ENCODE peak calls at places on chromosomes 2 and 18, in six cellular contexts. S is epithelial cell of esophagus, Y is ovary, P is A549, T is astrocyte, W is right lobe of liver. M is an unnamed sample.

GRCh38 chr2:204483497-204484164 is 61.6 kb upstream of the PARD3B start:
- DNase-seq in S (peak), Y (no peak), P (no peak), T (no peak), W (peak), M (no peak)

GRCh38 chr2:225456619-225457260 is 57.2 kb downstream of the NYAP2 start:
- DNase-seq in S (no peak), Y (no peak), P (no peak), T (no peak), W (no peak), M (no peak)

GRCh38 chr2:143572421-143572820 is 443.2 kb downstream of the ARHGAP15 start:
- DNase-seq in S (peak), Y (no peak), P (no peak), T (no peak), W (no peak), M (no peak)

GRCh38 chr18:26267350-26267749 is 41.1 kb downstream of the TAF4B start:
- DNase-seq in S (no peak), Y (no peak), P (no peak), T (no peak), W (no peak), M (no peak)

GRCh38 chr2:198928026-198928425 is 529.7 kb downstream of the SATB2 start:
- DNase-seq in S (no peak), Y (no peak), P (no peak), T (no peak), W (no peak), M (no peak)

GRCh38 chr2:238137885-238138284 is 583 bp upstream of the KLHL30 start:
- DNase-seq in S (no peak), Y (no peak), P (no peak), T (no peak), W (no peak), M (no peak)

GRCh38 chr2:114929225-114929624 is 486.8 kb downstream of the DPP10 start:
- DNase-seq in S (no peak), Y (no peak), P (no peak), T (no peak), W (no peak), M (no peak)

GRCh38 chr2:225009768-225010167 is 32.5 kb downstream of the DOCK10 start:
- DNase-seq in S (peak), Y (no peak), P (peak), T (peak), W (no peak), M (no peak)

GRCh38 chr2:190607014-190607597 is 41.8 kb upstream of the NAB1 start:
- DNase-seq in S (peak), Y (no peak), P (peak), T (peak), W (no peak), M (no peak)

GRCh38 chr2:832635-833034 is 118.0 kb upstream of the SNTG2 start:
- DNase-seq in S (no peak), Y (no peak), P (no peak), T (no peak), W (no peak), M (no peak)

GRCh38 chr2:204205548-204205947 is 269.0 kb downstream of the ICOS start:
- DNase-seq in S (no peak), Y (no peak), P (no peak), T (no peak), W (no peak), M (no peak)

GRCh38 chr2:142742301-142743214 is 134.9 kb upstream of the KYNU start:
- DNase-seq in S (peak), Y (no peak), P (peak), T (peak), W (no peak), M (no peak)

GRCh38 chr18:12686100-12686499 is 16.4 kb downstream of the CEP76 start:
- DNase-seq in S (peak), Y (no peak), P (peak), T (no peak), W (no peak), M (no peak)

GRCh38 chr2:100731535-100731981 is 88.4 kb upstream of the NPAS2 start:
- DNase-seq in S (peak), Y (no peak), P (peak), T (peak), W (no peak), M (no peak)

GRCh38 chr2:182652326-182652725 is 63.7 kb upstream of the DNAJC10 start:
- DNase-seq in S (peak), Y (no peak), P (no peak), T (no peak), W (no peak), M (no peak)

GRCh38 chr2:143030127-143030526 is 99.1 kb upstream of the ARHGAP15 start:
- DNase-seq in S (no peak), Y (no peak), P (no peak), T (no peak), W (no peak), M (no peak)

GRCh38 chr2:199851886-199852285 is 894 bp upstream of the FTCDNL1 start:
- DNase-seq in S (no peak), Y (no peak), P (no peak), T (no peak), W (no peak), M (no peak)

GRCh38 chr18:8329186-8329771 is 280.0 kb upstream of the RAB12 start:
- DNase-seq in S (no peak), Y (no peak), P (peak), T (peak), W (no peak), M (no peak)

GRCh38 chr2:219803294-219803693 is 175.9 kb downstream of the SLC4A3 start:
- DNase-seq in S (peak), Y (no peak), P (no peak), T (peak), W (no peak), M (no peak)

GRCh38 chr18:6561029-6561861 is 146.5 kb upstream of the L3MBTL4 start:
- DNase-seq in S (no peak), Y (peak), P (no peak), T (no peak), W (no peak), M (no peak)

GRCh38 chr2:121063471-121063870 is 221.5 kb downstream of the TFCP2L1 start:
- DNase-seq in S (no peak), Y (no peak), P (no peak), T (no peak), W (no peak), M (no peak)

DNA sequence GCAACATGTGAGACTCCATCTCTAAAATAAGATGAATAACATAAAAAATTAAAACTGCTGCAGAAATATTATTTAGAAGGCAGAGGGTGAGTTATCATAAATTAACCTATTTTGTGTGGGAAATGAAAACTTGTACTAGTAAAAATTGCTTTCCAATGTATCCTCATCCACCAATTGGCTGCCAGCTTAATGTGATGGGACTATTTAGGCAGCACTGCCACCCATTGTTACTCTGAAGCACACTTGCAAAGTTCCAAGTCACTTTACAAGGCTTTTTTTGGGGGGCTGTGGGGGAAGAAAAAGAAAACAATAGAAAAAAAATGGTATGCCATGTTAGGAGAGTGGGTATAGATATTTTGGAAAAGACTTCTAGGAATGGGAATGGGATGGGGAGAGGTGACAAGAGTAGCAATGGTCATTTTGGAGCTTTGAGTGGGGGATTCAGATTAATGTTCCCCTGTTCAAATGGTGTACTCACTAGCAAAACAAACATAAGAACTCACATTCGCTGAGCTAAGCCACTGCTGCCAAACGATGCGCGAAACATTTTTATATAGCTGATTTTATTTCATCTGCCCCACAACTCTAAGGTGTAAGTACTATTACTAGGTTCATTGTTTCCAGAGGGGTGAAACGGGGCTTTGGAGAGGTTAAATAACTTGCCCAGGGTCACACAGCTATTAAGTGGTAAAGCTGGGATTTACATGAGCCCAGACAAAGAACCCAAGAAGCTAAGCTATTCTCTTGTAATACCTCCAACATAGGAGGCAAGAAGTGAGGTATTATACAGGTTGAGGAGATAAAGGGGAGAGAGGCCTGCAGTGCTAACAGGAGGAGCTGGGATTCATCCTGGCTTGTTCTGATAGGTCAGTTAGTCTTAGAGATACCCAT is 63.0 kb downstream of the MEIS1 start:
- DNase-seq in S (no peak), Y (no peak), P (no peak), T (no peak), W (no peak), M (no peak)
- TF ChIP-seq CTCF in S (no peak), Y (no peak), P (no peak), T (no peak), W (no peak), M (no peak)

GRCh38 chr2:136119717-136120675 is 2.0 kb upstream of the CXCR4 start:
- DNase-seq in S (no peak), Y (no peak), P (no peak), T (no peak), W (no peak), M (no peak)

GRCh38 chr2:136116813-136117390 is 1.0 kb downstream of the CXCR4 start:
- DNase-seq in S (no peak), Y (no peak), P (peak), T (no peak), W (peak), M (peak)

GRCh38 chr2:136117391-136117841 is 533 bp downstream of the CXCR4 start:
- DNase-seq in S (peak), Y (no peak), P (peak), T (peak), W (peak), M (peak)

GRCh38 chr2:136118819-136119716 is 1.1 kb upstream of the CXCR4 start:
- DNase-seq in S (no peak), Y (no peak), P (no peak), T (no peak), W (peak), M (peak)

GRCh38 chr2:136117909-136118818 is at the start of gene CXCR4:
- DNase-seq in S (peak), Y (peak), P (peak), T (peak), W (peak), M (peak)
- TF ChIP-seq CTCF in S (no peak), Y (no peak), P (no peak), T (no peak), W (no peak), M (peak)

GRCh38 chr2:7722212-7722910 is 805.1 kb downstream of the RNF144A start:
- DNase-seq in S (no peak), Y (no peak), P (no peak), T (no peak), W (no peak), M (no peak)

GRCh38 chr2:7726989-7727388 is 809.8 kb downstream of the RNF144A start:
- DNase-seq in S (no peak), Y (no peak), P (no peak), T (no peak), W (no peak), M (no peak)

GRCh38 chr2:7724336-7724735 is 807.1 kb downstream of the RNF144A start:
- DNase-seq in S (no peak), Y (no peak), P (no peak), T (no peak), W (no peak), M (no peak)

GRCh38 chr2:7725850-7726242 is 808.6 kb downstream of the RNF144A start:
- DNase-seq in S (no peak), Y (no peak), P (no peak), T (peak), W (no peak), M (no peak)

GRCh38 chr2:7725132-7725849 is 808.1 kb downstream of the RNF144A start:
- DNase-seq in S (peak), Y (no peak), P (no peak), T (no peak), W (no peak), M (no peak)
- TF ChIP-seq CTCF in S (peak), Y (peak), P (peak), T (no peak), W (peak), M (no peak)

GRCh38 chr2:105760191-105760590 is 15.5 kb downstream of the NCK2 start:
- DNase-seq in S (no peak), Y (no peak), P (no peak), T (no peak), W (no peak), M (no peak)

GRCh38 chr2:105760639-105761337 is 16.1 kb downstream of the NCK2 start:
- DNase-seq in S (no peak), Y (no peak), P (no peak), T (no peak), W (no peak), M (no peak)

GRCh38 chr2:105764059-105764458 is 19.3 kb downstream of the NCK2 start:
- DNase-seq in S (no peak), Y (no peak), P (no peak), T (no peak), W (no peak), M (no peak)

GRCh38 chr2:105763076-105763475 is 18.4 kb downstream of the NCK2 start:
- DNase-seq in S (no peak), Y (no peak), P (no peak), T (no peak), W (no peak), M (no peak)

DNA sequence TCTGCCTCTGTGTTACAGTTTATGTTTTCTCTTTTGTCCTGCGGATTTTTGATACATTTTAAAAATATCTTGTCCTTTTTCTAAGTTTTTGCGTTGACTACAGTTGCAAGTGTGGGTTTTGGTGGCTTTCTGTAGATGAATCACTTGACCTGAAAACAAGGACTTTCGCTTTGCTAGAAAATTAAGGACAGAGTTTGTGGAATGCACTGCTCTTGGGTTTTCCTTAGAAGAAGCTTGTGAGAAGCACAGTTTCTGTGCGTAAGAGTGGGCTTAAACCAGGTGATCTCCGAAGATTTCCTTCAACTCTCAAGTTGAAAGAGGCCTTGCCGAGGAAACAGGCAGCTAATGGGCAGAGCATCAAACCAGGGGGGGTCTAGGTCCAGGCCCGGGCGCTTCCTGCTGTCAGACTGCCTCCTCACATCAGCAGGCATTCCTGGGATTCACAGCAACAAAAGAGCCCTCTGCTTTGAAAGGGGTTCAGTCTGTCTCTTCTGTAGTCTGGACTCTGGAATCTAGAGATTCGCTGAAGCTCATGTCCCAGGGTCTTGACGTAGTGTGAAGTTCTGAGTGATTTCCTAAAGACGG is 17.3 kb downstream of the NCK2 start:
- DNase-seq in S (no peak), Y (no peak), P (no peak), T (peak), W (no peak), M (no peak)
- TF ChIP-seq CTCF in S (no peak), Y (no peak), P (no peak), T (no peak), W (no peak), M (no peak)

GRCh38 chr18:59697236-59697932 is at the start of gene CCBE1:
- DNase-seq in S (peak), Y (peak), P (peak), T (peak), W (peak), M (peak)
- TF ChIP-seq CTCF in S (peak), Y (peak), P (peak), T (peak), W (peak), M (peak)

DNA sequence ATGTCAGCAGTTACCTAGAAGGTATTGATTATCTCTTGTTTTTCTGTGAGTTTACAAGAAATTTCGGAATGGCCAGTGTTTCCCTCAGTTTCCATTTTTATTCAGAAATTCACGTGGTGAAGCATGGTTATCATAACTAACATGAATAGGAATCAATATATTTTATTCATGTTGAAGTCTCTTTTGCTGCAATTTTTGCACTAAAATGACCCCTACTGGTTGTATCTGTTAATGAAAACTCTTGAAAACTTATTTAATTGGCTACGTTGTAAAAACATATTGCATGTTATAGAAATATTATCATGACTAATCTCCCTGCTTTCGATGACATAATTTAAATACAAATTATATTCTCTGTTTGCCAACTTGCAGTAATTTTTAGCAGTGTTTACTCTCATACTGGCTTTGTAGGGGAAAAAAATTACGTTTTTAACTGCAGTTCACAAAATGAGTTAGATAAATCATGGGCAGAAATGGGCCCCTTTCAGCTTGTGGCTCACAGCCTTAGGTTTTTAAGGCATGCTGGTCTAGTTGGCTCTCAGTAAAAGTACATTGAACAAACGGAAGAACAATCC is 3.5 kb downstream of the CRIM1 start:
- DNase-seq in S (peak), Y (no peak), P (no peak), T (no peak), W (no peak), M (no peak)
- TF ChIP-seq CTCF in S (no peak), Y (peak), P (peak), T (peak), W (no peak), M (peak)

M was measured in neural crest cell.